ENCODE peak calls at places on chromosome 10, in six cellular contexts. D is B cell, O is GM10248, W is adrenal gland, R is epithelial cell of esophagus, G is right atrium auricular region. S is an unnamed sample.

GRCh38 chr10:5071411-5072198 is 22.6 kb upstream of the AKR1C3 start:
- DNase-seq in G (peak; percentile 92), R (peak; percentile 92), W (peak; percentile 70), O (no peak), D (no peak), S (no peak)

GRCh38 chr10:50260791-50261281 is 9.5 kb upstream of the ASAH2 start:
- DNase-seq in O (peak; percentile 77), R (peak; percentile 52), G (no peak), W (no peak), D (peak; percentile 63), S (no peak)

GRCh38 chr10:119728172-119728800 is 2.4 kb downstream of the INPP5F start:
- DNase-seq in W (no peak), O (no peak), G (no peak), R (no peak), D (no peak), S (no peak)

GRCh38 chr10:49488056-49488455 is 50.9 kb downstream of the ERCC6 start:
- DNase-seq in R (no peak), G (no peak), D (no peak), W (peak; percentile 49), O (no peak), S (no peak)

GRCh38 chr10:121183241-121183640 is 332.1 kb downstream of the WDR11 start:
- DNase-seq in O (no peak), W (no peak), D (no peak), R (no peak), G (no peak), S (no peak)

GRCh38 chr10:15879058-15879457 is 18.8 kb upstream of the MINDY3 start:
- DNase-seq in W (no peak), O (peak; percentile 35), R (peak; percentile 55), D (no peak), G (no peak), S (no peak)

GRCh38 chr10:371515-371914 is 236.3 kb downstream of the ZMYND11 start:
- DNase-seq in R (no peak), D (no peak), G (no peak), O (no peak), W (no peak), S (no peak)

GRCh38 chr10:79239275-79239779 is 107.9 kb upstream of the PPIF start:
- DNase-seq in D (no peak), R (peak; percentile 74), W (peak; percentile 65), G (peak; percentile 77), O (no peak), S (no peak)

GRCh38 chr10:1253476-1254353 is 197.5 kb downstream of the WDR37 start:
- DNase-seq in W (no peak), R (no peak), O (no peak), G (peak; percentile 34), D (no peak), S (no peak)

GRCh38 chr10:76509501-76509900 is 1078.1 kb downstream of the LRMDA start:
- DNase-seq in W (no peak), D (no peak), O (no peak), G (no peak), R (no peak), S (no peak)

GRCh38 chr10:65496541-65496940 is 1429.3 kb upstream of the LRRTM3 start:
- DNase-seq in W (no peak), D (no peak), O (no peak), G (no peak), R (peak; percentile 13), S (no peak)

GRCh38 chr10:89167915-89168314 is 39.2 kb downstream of the CH25H start:
- DNase-seq in W (no peak), R (peak; percentile 60), G (no peak), D (no peak), O (no peak), S (no peak)

GRCh38 chr10:70814126-70814525 is 1.6 kb upstream of the SGPL1 start:
- DNase-seq in W (no peak), G (no peak), R (no peak), D (no peak), O (no peak), S (no peak)

GRCh38 chr10:58439632-58440364 is 54.6 kb downstream of the TFAM start:
- DNase-seq in G (no peak), W (no peak), R (no peak), O (no peak), D (no peak), S (no peak)

S was measured in iPS DF 19.7.